ENCODE peak calls at places on chromosomes 3 and 15, in six cellular contexts. P is ovary, M is stomach, D is A549, Q is adrenal gland, V is testis. R is an unnamed sample.

GRCh38 chr15:73426458-73426994 is 16.4 kb upstream of the REC114 start:
- DNase-seq in D (no peak), Q (no peak), P (no peak), M (no peak), V (no peak), R (no peak)

GRCh38 chr15:87620393-87620792 is 636.1 kb downstream of the NTRK3 start:
- DNase-seq in Q (no peak), P (no peak), D (no peak), M (no peak), V (no peak), R (no peak)

GRCh38 chr15:66066005-66066404 is 187.5 kb downstream of the MEGF11 start:
- DNase-seq in V (no peak), Q (no peak), D (no peak), P (no peak), M (no peak), R (no peak)

GRCh38 chr3:32421991-32422859 is 30.6 kb downstream of the CMTM7 start:
- DNase-seq in D (peak; percentile 38), V (peak; percentile 80), M (peak; percentile 97), Q (peak; percentile 77), P (peak; percentile 77), R (peak; percentile 86)

GRCh38 chr3:69784854-69785523 is 45.7 kb downstream of the MITF start:
- DNase-seq in V (peak; percentile 18), Q (peak; percentile 58), P (peak; percentile 35), M (no peak), D (peak; percentile 60), R (no peak)

GRCh38 chr15:72915843-72916242 is 132.3 kb upstream of the ADPGK start:
- DNase-seq in P (no peak), M (no peak), D (no peak), V (no peak), Q (no peak), R (no peak)

GRCh38 chr3:45597166-45597565 is 2.6 kb downstream of the LIMD1 start:
- DNase-seq in V (no peak), Q (no peak), D (no peak), M (peak; percentile 48), P (no peak), R (peak; percentile 66)

GRCh38 chr15:101148881-101149664 is 102.8 kb downstream of the CHSY1 start:
- DNase-seq in V (no peak), M (no peak), D (no peak), Q (no peak), P (no peak), R (peak; percentile 69)

GRCh38 chr3:179688847-179689246 is 36.0 kb downstream of the USP13 start:
- DNase-seq in V (no peak), D (no peak), P (no peak), M (no peak), Q (no peak), R (no peak)
- H3K27ac ChIP-seq in V (no peak overlapping the region), D (no peak overlapping the region), P (no peak overlapping the region), M (no peak overlapping the region), Q (no peak overlapping the region), R (no peak overlapping the region)

GRCh38 chr3:38210141-38210757 is 44.9 kb downstream of the OXSR1 start:
- DNase-seq in D (no peak), P (no peak), M (no peak), Q (no peak), V (no peak), R (no peak)
- H3K4me1 ChIP-seq in D (peaks cover 5% of the 10 kb centered on the region), P (no peaks in the 10 kb centered on the region), M (peaks cover 17% of the 10 kb centered on the region), Q (peaks cover 12% of the 10 kb centered on the region), V (no peaks in the 10 kb centered on the region), R (peaks cover 6% of the 10 kb centered on the region)

GRCh38 chr3:55002416-55002930 is 74.6 kb upstream of the LRTM1 start:
- DNase-seq in V (no peak), P (no peak), D (no peak), Q (no peak), M (no peak), R (no peak)

GRCh38 chr3:55000946-55001345 is 73.1 kb upstream of the LRTM1 start:
- DNase-seq in V (no peak), D (no peak), M (no peak), P (no peak), Q (no peak), R (no peak)

GRCh38 chr3:54999159-54999558 is 71.3 kb upstream of the LRTM1 start:
- DNase-seq in V (no peak), P (no peak), Q (no peak), M (no peak), D (peak; percentile 44), R (no peak)

GRCh38 chr3:54999801-55000200 is 71.9 kb upstream of the LRTM1 start:
- DNase-seq in Q (no peak), D (no peak), V (no peak), P (no peak), M (no peak), R (no peak)

GRCh38 chr3:55000546-55000945 is 72.7 kb upstream of the LRTM1 start:
- DNase-seq in V (no peak), Q (peak; percentile 41), D (peak; percentile 8), M (no peak), P (no peak), R (no peak)
- TF ChIP-seq POLR2A in V (no peak), Q (no peak), D (no peak), M (no peak), P (no peak), R (no peak)

DNA sequence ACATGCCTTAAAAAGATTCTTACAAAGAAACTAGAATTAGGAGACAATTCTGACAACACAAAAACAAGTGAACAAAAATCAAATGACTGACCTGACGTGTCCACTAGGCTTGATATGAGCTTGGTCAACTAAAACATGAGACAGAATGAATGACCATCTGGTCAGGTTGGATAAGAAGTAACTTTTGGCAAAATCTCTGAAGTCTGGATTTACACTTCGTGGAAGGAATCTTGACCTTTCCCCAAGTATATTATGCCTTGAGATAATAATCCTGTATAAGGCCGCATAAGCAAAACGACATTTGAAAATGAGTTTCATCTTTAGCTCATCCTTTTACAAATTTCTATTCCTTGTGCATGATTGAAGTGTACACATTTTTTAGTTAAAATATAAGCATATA is 1.1 kb upstream of the TF start:
- DNase-seq in Q (no peak), V (no peak), D (no peak), M (no peak), P (no peak), R (no peak)
- H3K27ac ChIP-seq in Q (no peak overlapping the region), V (no peak overlapping the region), D (no peak overlapping the region), M (no peak overlapping the region), P (no peak overlapping the region), R (no peak overlapping the region)

GRCh38 chr3:50318163-50318562 is 4.4 kb downstream of the HYAL2 start:
- DNase-seq in P (no peak), Q (no peak), V (no peak), D (no peak), M (no peak), R (no peak)
- H3K4me1 ChIP-seq in P (peaks cover 22% of the 10 kb centered on the region), Q (peaks cover 58% of the 10 kb centered on the region), V (peaks cover 42% of the 10 kb centered on the region), D (peaks cover 31% of the 10 kb centered on the region), M (peaks cover 85% of the 10 kb centered on the region), R (peaks cover 93% of the 10 kb centered on the region)

DNA sequence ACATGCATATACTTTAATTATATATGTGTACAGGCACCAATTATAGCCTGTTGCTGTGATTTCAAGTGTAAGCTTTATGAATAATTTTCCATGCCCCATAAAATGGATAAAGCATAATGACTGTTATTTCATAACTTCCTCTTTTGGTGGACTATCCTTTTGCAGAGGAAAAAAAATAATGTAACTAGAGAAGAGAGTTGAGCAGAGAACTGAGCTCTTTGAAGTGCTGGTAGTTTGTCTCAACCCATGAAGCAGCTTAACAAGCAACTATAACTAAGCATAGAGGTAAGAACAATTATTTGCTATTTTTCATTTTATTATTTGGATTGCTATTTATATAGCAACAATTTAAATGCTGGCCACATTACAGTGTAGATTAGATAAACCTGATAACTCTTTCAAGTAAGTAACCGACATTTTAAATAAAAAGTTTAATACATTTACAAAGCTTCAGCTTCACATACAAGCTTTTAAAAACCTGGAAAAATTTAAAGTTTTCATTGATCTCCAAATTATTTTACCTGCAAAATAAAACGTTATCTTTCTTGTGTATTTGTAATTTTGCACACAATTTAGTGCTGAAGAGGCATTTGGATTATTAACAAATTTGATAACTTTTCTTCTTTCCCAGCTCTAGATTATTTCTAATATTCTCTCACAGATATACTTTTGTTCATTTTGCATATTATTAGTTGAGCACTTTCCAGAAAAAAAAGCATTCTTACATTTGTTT is 24.4 kb upstream of the MBNL1 start:
- DNase-seq in Q (no peak), M (no peak), D (no peak), P (no peak), V (no peak), R (no peak)
- TF ChIP-seq POLR2A in Q (no peak), M (no peak), D (no peak), P (no peak), V (no peak), R (no peak)

R was measured in spleen.